ENCODE peak calls at places on chromosomes 2 and 18, in seven cellular contexts. One of them, this sample, is unnamed.
A peak's percentile ranks its signal among the peaks of the same experiment; 100 is the strongest.

GRCh38 chr2:191892391-191892790 is 45.5 kb upstream of the CAVIN2 start:
- DNase-seq in choroid plexus epithelial cell: peak; percentile 96
- DNase-seq in NCI-H460: no peak
- DNase-seq in fibroblast of lung: peak; percentile 81
- DNase-seq in AG09319: peak; percentile 36
- DNase-seq in activated naive CD8-positive, alpha-beta T cell treated with anti-CD3 and anti-CD28 coated beads, Interleukin-2, amount 50 U/mL, for 24 hours: no peak
- DNase-seq in HT1080: peak; percentile 47
- DNase-seq in this sample: peak; percentile 85

GRCh38 chr18:74420926-74421325 is 36.2 kb downstream of the DIPK1C start:
- DNase-seq in choroid plexus epithelial cell: no peak
- DNase-seq in AG09319: no peak
- DNase-seq in fibroblast of lung: no peak
- DNase-seq in HT1080: no peak
- DNase-seq in activated naive CD8-positive, alpha-beta T cell treated with anti-CD3 and anti-CD28 coated beads, Interleukin-2, amount 50 U/mL, for 24 hours: no peak
- DNase-seq in NCI-H460: no peak
- DNase-seq in this sample: no peak

GRCh38 chr2:46943881-46944798 is 28.5 kb upstream of the MCFD2 start:
- DNase-seq in AG09319: no peak
- DNase-seq in fibroblast of lung: no peak
- DNase-seq in choroid plexus epithelial cell: peak; percentile 54
- DNase-seq in HT1080: no peak
- DNase-seq in NCI-H460: no peak
- DNase-seq in activated naive CD8-positive, alpha-beta T cell treated with anti-CD3 and anti-CD28 coated beads, Interleukin-2, amount 50 U/mL, for 24 hours: peak; percentile 68
- DNase-seq in this sample: no peak

GRCh38 chr2:25473758-25474335 is 132.1 kb upstream of the DNMT3A start:
- DNase-seq in NCI-H460: no peak
- DNase-seq in choroid plexus epithelial cell: peak; percentile 67
- DNase-seq in HT1080: no peak
- DNase-seq in fibroblast of lung: peak; percentile 45
- DNase-seq in activated naive CD8-positive, alpha-beta T cell treated with anti-CD3 and anti-CD28 coated beads, Interleukin-2, amount 50 U/mL, for 24 hours: no peak
- DNase-seq in AG09319: peak; percentile 32
- DNase-seq in this sample: peak; percentile 72

GRCh38 chr2:47519604-47520301 is 116.8 kb downstream of the MSH2 start:
- DNase-seq in AG09319: no peak
- DNase-seq in fibroblast of lung: no peak
- DNase-seq in choroid plexus epithelial cell: no peak
- DNase-seq in HT1080: no peak
- DNase-seq in activated naive CD8-positive, alpha-beta T cell treated with anti-CD3 and anti-CD28 coated beads, Interleukin-2, amount 50 U/mL, for 24 hours: no peak
- DNase-seq in NCI-H460: no peak
- DNase-seq in this sample: no peak

GRCh38 chr2:168181825-168182224 is 65.6 kb downstream of the STK39 start:
- DNase-seq in AG09319: no peak
- DNase-seq in NCI-H460: no peak
- DNase-seq in choroid plexus epithelial cell: no peak
- DNase-seq in activated naive CD8-positive, alpha-beta T cell treated with anti-CD3 and anti-CD28 coated beads, Interleukin-2, amount 50 U/mL, for 24 hours: no peak
- DNase-seq in fibroblast of lung: no peak
- DNase-seq in HT1080: no peak
- DNase-seq in this sample: no peak

GRCh38 chr2:33405180-33406105 is 71.0 kb upstream of the RASGRP3 start:
- DNase-seq in choroid plexus epithelial cell: peak; percentile 54
- DNase-seq in activated naive CD8-positive, alpha-beta T cell treated with anti-CD3 and anti-CD28 coated beads, Interleukin-2, amount 50 U/mL, for 24 hours: no peak
- DNase-seq in AG09319: no peak
- DNase-seq in NCI-H460: no peak
- DNase-seq in fibroblast of lung: peak; percentile 58
- DNase-seq in HT1080: no peak
- DNase-seq in this sample: peak; percentile 41

GRCh38 chr2:233059797-233060499 is at the start of gene INPP5D:
- DNase-seq in HT1080: no peak
- DNase-seq in AG09319: no peak
- DNase-seq in fibroblast of lung: no peak
- DNase-seq in choroid plexus epithelial cell: no peak
- DNase-seq in activated naive CD8-positive, alpha-beta T cell treated with anti-CD3 and anti-CD28 coated beads, Interleukin-2, amount 50 U/mL, for 24 hours: peak; percentile 72
- DNase-seq in NCI-H460: no peak
- DNase-seq in this sample: no peak

GRCh38 chr2:131146255-131146654 is 41.1 kb downstream of the PLEKHB2 start:
- DNase-seq in fibroblast of lung: no peak
- DNase-seq in activated naive CD8-positive, alpha-beta T cell treated with anti-CD3 and anti-CD28 coated beads, Interleukin-2, amount 50 U/mL, for 24 hours: no peak
- DNase-seq in HT1080: no peak
- DNase-seq in choroid plexus epithelial cell: no peak
- DNase-seq in NCI-H460: no peak
- DNase-seq in AG09319: no peak
- DNase-seq in this sample: no peak

GRCh38 chr2:109331864-109332848 is 203.2 kb downstream of the SH3RF3 start:
- DNase-seq in NCI-H460: peak; percentile 46
- DNase-seq in choroid plexus epithelial cell: peak; percentile 82
- DNase-seq in HT1080: peak; percentile 97
- DNase-seq in AG09319: no peak
- DNase-seq in activated naive CD8-positive, alpha-beta T cell treated with anti-CD3 and anti-CD28 coated beads, Interleukin-2, amount 50 U/mL, for 24 hours: peak; percentile 24
- DNase-seq in fibroblast of lung: peak; percentile 95
- DNase-seq in this sample: peak; percentile 82

GRCh38 chr18:811192-812122 is 585 bp downstream of the YES1 start:
- DNase-seq in NCI-H460: peak; percentile 2
- DNase-seq in AG09319: no peak
- DNase-seq in HT1080: no peak
- DNase-seq in choroid plexus epithelial cell: peak; percentile 32
- DNase-seq in fibroblast of lung: peak; percentile 19
- DNase-seq in activated naive CD8-positive, alpha-beta T cell treated with anti-CD3 and anti-CD28 coated beads, Interleukin-2, amount 50 U/mL, for 24 hours: peak; percentile 25
- DNase-seq in this sample: peak; percentile 38

GRCh38 chr2:8489221-8489620 is 192.6 kb upstream of the ID2 start:
- DNase-seq in HT1080: no peak
- DNase-seq in AG09319: no peak
- DNase-seq in activated naive CD8-positive, alpha-beta T cell treated with anti-CD3 and anti-CD28 coated beads, Interleukin-2, amount 50 U/mL, for 24 hours: no peak
- DNase-seq in choroid plexus epithelial cell: no peak
- DNase-seq in NCI-H460: no peak
- DNase-seq in fibroblast of lung: no peak
- DNase-seq in this sample: no peak

GRCh38 chr2:128250409-128251025 is 68.2 kb downstream of the HS6ST1 start:
- DNase-seq in activated naive CD8-positive, alpha-beta T cell treated with anti-CD3 and anti-CD28 coated beads, Interleukin-2, amount 50 U/mL, for 24 hours: no peak
- DNase-seq in HT1080: no peak
- DNase-seq in NCI-H460: no peak
- DNase-seq in choroid plexus epithelial cell: no peak
- DNase-seq in AG09319: no peak
- DNase-seq in fibroblast of lung: no peak
- DNase-seq in this sample: no peak

GRCh38 chr2:224646242-224646846 is 61.2 kb upstream of the CUL3 start:
- DNase-seq in HT1080: no peak
- DNase-seq in choroid plexus epithelial cell: peak; percentile 39
- DNase-seq in activated naive CD8-positive, alpha-beta T cell treated with anti-CD3 and anti-CD28 coated beads, Interleukin-2, amount 50 U/mL, for 24 hours: peak; percentile 12
- DNase-seq in fibroblast of lung: no peak
- DNase-seq in NCI-H460: peak; percentile 15
- DNase-seq in AG09319: no peak
- DNase-seq in this sample: peak; percentile 37

GRCh38 chr18:23825978-23826405 is 136.7 kb downstream of the LAMA3 start:
- DNase-seq in AG09319: peak; percentile 53
- DNase-seq in activated naive CD8-positive, alpha-beta T cell treated with anti-CD3 and anti-CD28 coated beads, Interleukin-2, amount 50 U/mL, for 24 hours: peak; percentile 5
- DNase-seq in fibroblast of lung: peak; percentile 91
- DNase-seq in choroid plexus epithelial cell: peak; percentile 86
- DNase-seq in HT1080: peak; percentile 56
- DNase-seq in NCI-H460: no peak
- DNase-seq in this sample: peak; percentile 92

GRCh38 chr2:215522237-215522636 is 86.4 kb upstream of the FN1 start:
- DNase-seq in AG09319: no peak
- DNase-seq in HT1080: no peak
- DNase-seq in activated naive CD8-positive, alpha-beta T cell treated with anti-CD3 and anti-CD28 coated beads, Interleukin-2, amount 50 U/mL, for 24 hours: no peak
- DNase-seq in NCI-H460: no peak
- DNase-seq in choroid plexus epithelial cell: no peak
- DNase-seq in fibroblast of lung: peak; percentile 24
- DNase-seq in this sample: no peak